ENCODE peak calls at places on chromosome 7, in five cellular contexts. P is right lobe of liver, I is fibroblast of the aortic adventitia, M is bronchial epithelial cell, V is thyroid gland. W is an unnamed sample.

GRCh38 chr7:79723833-79724608 is 270.6 kb upstream of the MAGI2 start:
- DNase-seq in P (no peak), I (no peak), M (no peak), V (no peak), W (no peak)

GRCh38 chr7:34058791-34059550 is 153.6 kb downstream of the BMPER start:
- DNase-seq in P (no peak), I (no peak), M (no peak), V (no peak), W (no peak)

GRCh38 chr7:75772081-75773077 is at the start of gene CCL26:
- DNase-seq in P (no peak), I (peak; percentile 94), M (peak; percentile 62), V (peak; percentile 12), W (no peak)

GRCh38 chr7:111486472-111487142 is 75.7 kb downstream of the IMMP2L start:
- DNase-seq in P (no peak), I (peak; percentile 78), M (peak; percentile 54), V (peak; percentile 18), W (no peak)

GRCh38 chr7:92631067-92631829 is 41.1 kb upstream of the FAM133B start:
- DNase-seq in P (no peak), I (no peak), M (no peak), V (no peak), W (no peak)

GRCh38 chr7:91169819-91170218 is 94.4 kb upstream of the FZD1 start:
- DNase-seq in P (no peak), I (no peak), M (no peak), V (no peak), W (no peak)

GRCh38 chr7:8434290-8435002 is 1.0 kb downstream of the NXPH1 start:
- DNase-seq in P (no peak), I (no peak), M (no peak), V (no peak), W (no peak)

GRCh38 chr7:26293569-26294308 is 2.1 kb downstream of the SNX10 start:
- DNase-seq in P (no peak), I (no peak), M (no peak), V (no peak), W (no peak)

GRCh38 chr7:7418997-7419396 is 116.7 kb downstream of the COL28A1 start:
- DNase-seq in P (no peak), I (no peak), M (peak; percentile 23), V (no peak), W (no peak)

GRCh38 chr7:100393233-100393905 is 20.1 kb downstream of the PILRA start:
- DNase-seq in P (no peak), I (no peak), M (peak; percentile 40), V (no peak), W (no peak)
- H3K4me3 ChIP-seq in P (no peak overlapping the region), I (no peak overlapping the region), M (no peak overlapping the region), V (no peak overlapping the region), W (no peak overlapping the region)

DNA sequence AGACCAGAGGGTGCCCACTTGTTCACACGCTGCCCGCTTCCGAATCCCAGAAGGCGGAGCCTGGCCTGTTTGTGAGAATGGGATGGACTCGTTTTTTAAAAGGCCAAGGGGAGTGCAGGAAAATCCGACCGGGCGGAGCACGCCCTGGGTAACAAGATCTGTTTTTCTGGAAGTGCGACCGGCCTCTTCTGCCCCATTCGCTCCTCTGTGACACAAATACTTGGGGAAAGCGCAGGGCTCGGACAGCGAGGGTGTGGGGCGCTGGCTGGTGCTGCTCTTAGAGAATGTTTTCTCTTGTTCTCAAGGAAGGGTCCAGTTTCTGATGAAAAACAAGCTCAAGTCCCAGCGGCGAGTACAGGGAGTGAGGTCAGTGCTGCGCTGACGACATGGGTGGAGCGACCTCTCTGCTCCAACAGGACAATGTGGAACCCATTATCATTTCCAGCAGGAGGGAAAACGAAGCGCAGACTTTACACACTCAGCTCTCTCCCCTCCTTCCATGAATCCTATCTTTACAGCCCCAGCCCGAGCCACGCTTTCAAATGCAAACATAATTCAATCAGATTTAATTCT is 1.3 kb downstream of the RADIL start:
- DNase-seq in P (no peak), I (peak; percentile 87), M (peak; percentile 9), V (peak; percentile 64), W (peak; percentile 93)
- H3K4me3 ChIP-seq in P (no peak overlapping the region), I (peak overlapping the region; percentile 66), M (no peak overlapping the region), V (no peak overlapping the region), W (peak overlapping the region; percentile 81)

GRCh38 chr7:44107116-44107960 is 3.2 kb downstream of the AEBP1 start:
- DNase-seq in P (no peak), I (no peak), M (no peak), V (no peak), W (no peak)
- H3K4me3 ChIP-seq in P (no peak overlapping the region), I (peak overlapping the region; percentile 40), M (no peak overlapping the region), V (no peak overlapping the region), W (peak overlapping the region; percentile 10)

DNA sequence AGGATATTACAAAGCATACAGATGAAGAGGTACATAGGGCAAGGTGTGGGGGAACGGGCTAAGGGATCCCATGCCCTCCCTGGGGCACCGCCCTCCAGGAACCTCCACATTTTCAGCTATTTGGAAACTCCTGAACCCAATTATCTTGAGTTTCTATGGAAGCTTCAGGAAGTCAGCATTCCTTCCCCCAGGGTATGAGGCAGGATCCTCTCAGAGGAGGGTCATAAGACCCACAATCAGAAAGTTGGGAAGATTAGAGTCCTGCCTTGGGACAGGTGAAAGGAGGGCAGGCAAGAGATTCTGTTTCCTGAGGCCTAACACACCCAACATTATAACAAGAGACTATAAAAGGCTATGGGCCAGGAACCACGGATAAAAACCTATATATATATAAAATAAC is 98.0 kb downstream of the RALA start:
- DNase-seq in P (no peak), I (no peak), M (no peak), V (no peak), W (no peak)
- H3K4me3 ChIP-seq in P (no peak overlapping the region), I (no peak overlapping the region), M (no peak overlapping the region), V (no peak overlapping the region), W (no peak overlapping the region)

GRCh38 chr7:15015545-15016314 is 113.2 kb upstream of the DGKB start:
- DNase-seq in P (no peak), I (peak; percentile 79), M (peak; percentile 87), V (peak; percentile 38), W (no peak)
- H3K4me3 ChIP-seq in P (peak overlapping the region; percentile 22), I (no peak overlapping the region), M (no peak overlapping the region), V (no peak overlapping the region), W (no peak overlapping the region)

GRCh38 chr7:57403601-57404342 is 46.2 kb upstream of the ZNF716 start:
- DNase-seq in P (peak; percentile 73), I (no peak), M (no peak), V (no peak), W (peak; percentile 91)
- H3K4me3 ChIP-seq in P (peak overlapping the region; percentile 56), I (no peak overlapping the region), M (no peak overlapping the region), V (no peak overlapping the region), W (no peak overlapping the region)

GRCh38 chr7:156617215-156617614 is 23.4 kb upstream of the RNF32 start:
- DNase-seq in P (no peak), I (no peak), M (no peak), V (no peak), W (no peak)
- H3K4me3 ChIP-seq in P (peak overlapping the region; percentile 55), I (no peak overlapping the region), M (no peak overlapping the region), V (no peak overlapping the region), W (no peak overlapping the region)

GRCh38 chr7:128404143-128404681 is 5.6 kb downstream of the IMPDH1 start:
- DNase-seq in P (no peak), I (no peak), M (peak; percentile 34), V (no peak), W (no peak)
- H3K4me3 ChIP-seq in P (no peak overlapping the region), I (peak overlapping the region; percentile 80), M (no peak overlapping the region), V (no peak overlapping the region), W (no peak overlapping the region)

GRCh38 chr7:20785211-20786048 is 1.3 kb downstream of the SP8 start:
- DNase-seq in P (peak; percentile 29), I (no peak), M (no peak), V (peak; percentile 25), W (no peak)

GRCh38 chr7:20783716-20784310 is 2.9 kb downstream of the SP8 start:
- DNase-seq in P (peak; percentile 54), I (no peak), M (no peak), V (peak; percentile 12), W (no peak)

GRCh38 chr7:20784311-20785210 is 2.1 kb downstream of the SP8 start:
- DNase-seq in P (peak; percentile 23), I (no peak), M (peak; percentile 28), V (no peak), W (no peak)

GRCh38 chr7:20786049-20786412 is 655 bp downstream of the SP8 start:
- DNase-seq in P (no peak), I (no peak), M (no peak), V (no peak), W (no peak)

DNA sequence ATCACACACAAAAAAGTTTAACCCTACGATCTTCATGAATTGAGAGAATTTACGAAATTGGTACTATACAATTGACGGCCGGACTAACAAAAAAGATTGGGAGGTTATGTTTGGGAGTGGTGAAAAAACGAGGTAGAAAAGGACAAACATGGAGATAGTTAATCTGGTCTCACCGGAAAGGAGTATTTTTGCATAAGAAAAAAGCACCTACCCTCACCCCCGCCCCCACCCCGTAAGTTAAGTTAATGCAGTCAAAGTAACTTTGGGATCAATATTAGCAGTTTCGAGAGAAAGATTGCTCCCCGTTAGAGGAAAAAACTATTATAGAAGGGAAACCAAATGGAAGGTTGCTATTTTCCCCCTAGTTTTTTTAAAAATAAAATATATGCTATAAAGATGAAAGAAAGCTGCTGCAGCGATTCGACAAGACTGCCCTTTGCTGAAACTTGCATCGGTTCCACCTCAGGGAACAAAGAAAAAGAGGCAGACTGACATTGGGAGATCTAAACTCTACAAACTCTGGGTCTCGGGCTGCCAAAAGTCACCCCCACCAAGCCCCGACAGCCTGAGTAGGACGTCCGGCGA is 3.5 kb downstream of the SP8 start:
- DNase-seq in P (no peak), I (no peak), M (no peak), V (no peak), W (no peak)
- H3K4me3 ChIP-seq in P (no peak overlapping the region), I (no peak overlapping the region), M (no peak overlapping the region), V (no peak overlapping the region), W (no peak overlapping the region)

W was measured in vagina.